ENCODE peak calls at places on chromosomes 13 and 19, in ten cellular contexts. T, X, D, I, G, Y, R, J, N and C are unnamed samples.

GRCh38 chr13:34044660-34045080 is 226.7 kb downstream of the RFC3 start:
- DNase-seq in T (no peak), X (no peak), D (no peak), I (no peak), G (no peak), Y (peak; percentile 84), R (no peak), J (no peak), N (no peak), C (peak; percentile 14)

GRCh38 chr19:47447470-47448359 is 24.0 kb downstream of the SLC8A2 start:
- DNase-seq in T (peak; percentile 71), X (peak; percentile 41), D (peak; percentile 37), I (peak; percentile 79), G (peak; percentile 99), Y (peak; percentile 41), R (peak; percentile 26), J (peak; percentile 86), N (peak; percentile 70), C (peak; percentile 44)

GRCh38 chr19:12137541-12137940 is 2.6 kb downstream of the ZNF20 start:
- DNase-seq in T (no peak), X (peak; percentile 35), D (no peak), I (no peak), G (peak; percentile 41), Y (peak; percentile 16), R (peak; percentile 26), J (no peak), N (no peak), C (no peak)

GRCh38 chr19:7004313-7004931 is 16.8 kb downstream of the MBD3L2B start:
- DNase-seq in T (no peak), X (no peak), D (no peak), I (no peak), G (peak; percentile 48), Y (peak; percentile 33), R (no peak), J (peak; percentile 11), N (peak; percentile 10), C (no peak)

GRCh38 chr19:55117063-55117635 is 288 bp downstream of the PPP1R12C start:
- DNase-seq in T (peak; percentile 38), X (no peak), D (peak; percentile 52), I (no peak), G (peak; percentile 69), Y (no peak), R (peak; percentile 22), J (no peak), N (no peak), C (peak; percentile 16)

GRCh38 chr19:40604647-40605200 is 3.6 kb downstream of the LTBP4 start:
- DNase-seq in T (peak; percentile 75), X (peak; percentile 40), D (no peak), I (no peak), G (peak; percentile 70), Y (no peak), R (no peak), J (no peak), N (no peak), C (peak; percentile 36)

GRCh38 chr19:40744554-40745401 is 5.5 kb downstream of the ACTMAP start:
- DNase-seq in T (no peak), X (peak; percentile 34), D (no peak), I (peak; percentile 86), G (peak; percentile 87), Y (no peak), R (peak; percentile 32), J (peak; percentile 24), N (no peak), C (no peak)

GRCh38 chr19:15195987-15196682 is 4.7 kb downstream of the NOTCH3 start:
- DNase-seq in T (peak; percentile 90), X (no peak), D (no peak), I (peak; percentile 92), G (peak; percentile 98), Y (no peak), R (no peak), J (no peak), N (no peak), C (peak; percentile 94)

GRCh38 chr19:11781295-11782057 is 14.7 kb downstream of the ZNF441 start:
- DNase-seq in T (no peak), X (peak; percentile 12), D (no peak), I (no peak), G (no peak), Y (peak; percentile 17), R (no peak), J (no peak), N (no peak), C (no peak)

GRCh38 chr19:9309974-9310446 is 372 bp upstream of the ZNF699 start:
- DNase-seq in T (peak; percentile 95), X (no peak), D (peak; percentile 88), I (peak; percentile 94), G (peak; percentile 98), Y (peak; percentile 89), R (no peak), J (no peak), N (no peak), C (peak; percentile 77)

GRCh38 chr19:3580156-3580955 is 4.9 kb upstream of the GIPC3 start:
- DNase-seq in T (no peak), X (no peak), D (no peak), I (no peak), G (no peak), Y (peak; percentile 98), R (no peak), J (no peak), N (no peak), C (no peak)

GRCh38 chr19:2624537-2625091 is 77.9 kb downstream of the GNG7 start:
- DNase-seq in T (no peak), X (peak; percentile 70), D (peak; percentile 57), I (peak; percentile 86), G (peak; percentile 91), Y (no peak), R (no peak), J (no peak), N (no peak), C (no peak)

GRCh38 chr19:2549701-2550191 is 73.8 kb downstream of the GADD45B start:
- DNase-seq in T (peak; percentile 64), X (no peak), D (peak; percentile 82), I (peak; percentile 91), G (no peak), Y (peak; percentile 94), R (no peak), J (no peak), N (no peak), C (no peak)

GRCh38 chr13:66543780-66544179 is 686.4 kb downstream of the PCDH9 start:
- DNase-seq in T (no peak), X (no peak), D (no peak), I (no peak), G (peak; percentile 54), Y (no peak), R (no peak), J (no peak), N (no peak), C (no peak)

GRCh38 chr13:58869566-58869965 is 1238.0 kb downstream of the PCDH17 start:
- DNase-seq in T (no peak), X (no peak), D (no peak), I (no peak), G (no peak), Y (no peak), R (no peak), J (no peak), N (no peak), C (no peak)

GRCh38 chr13:103510007-103510406 is 443.8 kb upstream of the SLC10A2 start:
- DNase-seq in T (no peak), X (no peak), D (no peak), I (no peak), G (no peak), Y (no peak), R (no peak), J (no peak), N (no peak), C (no peak)
- TF ChIP-seq CTCF in T (no peak), X (no peak), D (no peak), I (no peak), G (peak; percentile 65), Y (no peak), R (no peak), J (peak; percentile 38), N (no peak), C (no peak)

GRCh38 chr19:51926784-51927741 is at the start of gene ZNF613:
- DNase-seq in T (peak; percentile 94), X (peak; percentile 97), D (peak; percentile 86), I (peak; percentile 93), G (peak; percentile 95), Y (peak; percentile 92), R (peak; percentile 87), J (peak; percentile 79), N (peak; percentile 80), C (peak; percentile 89)
- TF ChIP-seq CTCF in T (peak; percentile 11), X (peak; percentile 22), D (peak; percentile 23), I (peak; percentile 13), G (peak; percentile 68), Y (peak; percentile 12), R (no peak), J (no peak), N (peak; percentile 53), C (no peak)

GRCh38 chr13:91157273-91158014 is 190.0 kb upstream of the MIR17HG start:
- DNase-seq in T (no peak), X (no peak), D (no peak), I (no peak), G (no peak), Y (no peak), R (no peak), J (no peak), N (no peak), C (no peak)

GRCh38 chr13:91165758-91166157 is 181.7 kb upstream of the MIR17HG start:
- DNase-seq in T (no peak), X (no peak), D (no peak), I (no peak), G (no peak), Y (no peak), R (no peak), J (no peak), N (no peak), C (no peak)

GRCh38 chr13:91166714-91167511 is 180.6 kb upstream of the MIR17HG start:
- DNase-seq in T (no peak), X (no peak), D (no peak), I (no peak), G (no peak), Y (no peak), R (no peak), J (no peak), N (no peak), C (no peak)

GRCh38 chr13:91158015-91158390 is 189.5 kb upstream of the MIR17HG start:
- DNase-seq in T (no peak), X (no peak), D (no peak), I (no peak), G (no peak), Y (no peak), R (no peak), J (no peak), N (no peak), C (no peak)

GRCh38 chr13:91162180-91162579 is 185.3 kb upstream of the MIR17HG start:
- DNase-seq in T (no peak), X (peak; percentile 25), D (no peak), I (no peak), G (peak; percentile 67), Y (no peak), R (no peak), J (no peak), N (no peak), C (no peak)
- TF ChIP-seq CTCF in T (no peak), X (peak; percentile 12), D (no peak), I (no peak), G (peak; percentile 80), Y (no peak), R (no peak), J (no peak), N (no peak), C (no peak)

DNA sequence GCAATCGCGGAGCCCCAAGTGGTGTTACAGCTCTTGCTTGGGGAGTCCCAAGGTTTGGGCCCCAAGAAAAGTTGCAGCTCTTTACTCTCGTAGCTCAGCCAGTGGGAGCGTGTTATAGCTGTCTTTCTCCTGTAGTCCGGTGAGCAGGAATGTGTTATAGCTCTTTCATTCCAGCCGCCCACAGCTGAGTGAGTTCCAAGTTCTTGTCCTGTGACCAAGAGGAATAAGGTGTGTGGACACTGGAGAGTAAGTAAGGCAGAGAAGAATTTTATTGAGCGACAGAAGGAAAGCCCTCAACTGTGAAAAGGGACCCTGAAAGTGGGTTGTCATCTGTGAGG is 1226.8 kb downstream of the SLITRK1 start:
- DNase-seq in T (no peak), X (no peak), D (no peak), I (no peak), G (no peak), Y (no peak), R (no peak), J (no peak), N (no peak), C (no peak)
- TF ChIP-seq CTCF in T (no peak), X (no peak), D (no peak), I (no peak), G (no peak), Y (no peak), R (no peak), J (no peak), N (no peak), C (no peak)